ENCODE peak calls at places on chromosomes 5 and 9, in nine cellular contexts. P is OCI-LY7, E is heart right ventricle, F is pancreas, O is fibroblast of mammary gland, I is psoas muscle, W is stomach, Y is lower lobe of right lung, A is IMR-90. N is an unnamed sample.

GRCh38 chr5:151622367-151623097 is 31.4 kb upstream of the FAT2 start:
- DNase-seq in P (no peak), A (no peak), I (no peak), F (no peak), O (no peak), E (no peak), Y (no peak), W (no peak), N (peak)

GRCh38 chr5:20000416-20000815 is 12.4 kb upstream of the CDH18 start:
- DNase-seq in W (no peak), E (no peak), O (no peak), Y (no peak), F (no peak), P (no peak), I (no peak), A (no peak), N (no peak)

GRCh38 chr5:178984145-178985072 is 10.7 kb downstream of the GRM6 start:
- DNase-seq in A (no peak), I (no peak), F (no peak), O (no peak), W (no peak), Y (no peak), P (no peak), E (no peak), N (no peak)

GRCh38 chr5:26148569-26149107 is 889.7 kb downstream of the CDH9 start:
- DNase-seq in A (no peak), P (no peak), W (no peak), F (no peak), I (no peak), O (no peak), E (no peak), Y (peak), N (no peak)

GRCh38 chr5:169914766-169915165 is 65.5 kb downstream of the INSYN2B start:
- DNase-seq in W (no peak), P (no peak), Y (no peak), A (peak), I (no peak), E (no peak), F (no peak), O (peak), N (peak)

GRCh38 chr9:110479481-110479880 is 100.1 kb downstream of the SVEP1 start:
- DNase-seq in A (no peak), Y (no peak), F (no peak), E (no peak), I (no peak), P (no peak), W (no peak), O (no peak), N (no peak)

GRCh38 chr9:105066265-105066865 is 138.4 kb upstream of the ABCA1 start:
- DNase-seq in F (no peak), W (no peak), P (no peak), O (no peak), E (no peak), A (no peak), Y (no peak), I (peak), N (no peak)

GRCh38 chr5:13480834-13481233 is 463.7 kb downstream of the DNAH5 start:
- DNase-seq in W (no peak), O (no peak), I (no peak), P (no peak), A (no peak), F (no peak), Y (no peak), E (no peak), N (no peak)

GRCh38 chr5:68968426-68968825 is 125.4 kb upstream of the SLC30A5 start:
- DNase-seq in P (no peak), O (no peak), E (no peak), A (no peak), F (no peak), W (no peak), Y (no peak), I (no peak), N (no peak)

GRCh38 chr5:58761418-58761817 is 178.5 kb downstream of the RAB3C start:
- DNase-seq in Y (no peak), P (no peak), W (no peak), E (no peak), F (no peak), A (no peak), I (no peak), O (no peak), N (no peak)

GRCh38 chr9:124411514-124412227 is 3.6 kb downstream of the PSMB7 start:
- DNase-seq in O (peak), A (peak), W (no peak), E (no peak), Y (no peak), P (no peak), F (no peak), I (no peak), N (no peak)

DNA sequence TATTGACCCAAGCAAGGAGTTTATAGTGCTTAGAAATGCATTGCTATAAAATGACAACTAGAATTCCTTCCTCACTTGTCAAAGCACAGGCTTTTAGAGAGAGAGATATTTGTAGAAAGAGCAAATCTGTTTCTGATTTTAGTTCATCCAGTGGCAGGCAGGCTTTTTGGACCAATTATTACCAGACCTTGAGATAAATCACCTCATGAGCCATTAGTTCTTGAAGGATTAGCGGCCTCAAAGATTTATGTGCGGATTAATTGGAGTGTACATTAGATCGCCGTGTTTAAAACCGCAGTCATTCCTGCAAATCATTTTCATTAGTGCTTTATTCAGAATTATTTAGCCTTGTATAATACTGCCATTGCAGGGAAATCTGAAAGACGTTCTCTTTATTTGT is 28.9 kb upstream of the TJP2 start:
- DNase-seq in A (no peak), F (no peak), P (no peak), Y (no peak), I (no peak), O (peak), E (no peak), W (no peak), N (no peak)
- H3K4me3 ChIP-seq in A (no peak), F (no peak), P (no peak), Y (no peak), I (no peak), O (no peak), E (no peak), W (no peak), N (no peak)

DNA sequence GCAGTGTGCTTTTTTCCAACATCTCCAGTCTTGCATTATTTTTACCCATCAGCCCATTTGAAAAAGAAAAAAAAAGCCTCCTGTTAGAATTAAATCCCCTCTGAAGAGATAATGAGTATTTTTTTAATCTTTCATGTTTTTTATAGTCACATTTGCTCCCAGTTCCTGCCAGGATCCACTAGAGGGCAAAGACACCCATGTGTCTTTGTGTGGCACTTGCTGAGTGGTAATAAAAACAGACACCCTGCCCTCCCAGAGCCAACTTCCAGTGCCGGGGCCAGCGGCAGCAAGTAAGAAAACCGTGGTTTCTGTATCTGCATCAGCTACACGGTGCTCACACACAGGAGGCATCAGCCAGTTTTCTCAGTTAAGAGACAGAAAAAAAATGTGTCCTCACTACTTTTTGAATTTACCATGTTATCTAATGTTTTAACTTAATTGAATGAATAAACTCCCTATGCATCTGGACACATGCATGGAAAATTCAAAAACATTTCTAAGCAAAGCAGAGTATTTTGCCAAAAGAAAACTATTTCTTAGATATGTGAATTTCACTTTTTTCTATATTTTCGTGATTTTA is 70.2 kb upstream of the PLEKHG4B start:
- DNase-seq in O (peak), A (peak), F (no peak), I (no peak), E (no peak), W (no peak), Y (no peak), P (peak), N (peak)
- H3K4me3 ChIP-seq in O (no peak), A (no peak), F (no peak), I (no peak), E (no peak), W (no peak), Y (no peak), P (no peak), N (no peak)

GRCh38 chr5:137497396-137498290 is 1.5 kb downstream of the SPOCK1 start:
- DNase-seq in E (no peak), F (no peak), O (no peak), P (no peak), I (no peak), W (no peak), Y (no peak), A (no peak), N (no peak)

GRCh38 chr5:137498736-137499505 is at the start of gene SPOCK1:
- DNase-seq in P (peak), I (peak), W (peak), F (peak), Y (peak), E (peak), A (peak), O (peak), N (no peak)

GRCh38 chr5:137500616-137501225 is 1.6 kb upstream of the SPOCK1 start:
- DNase-seq in I (no peak), O (no peak), F (no peak), A (no peak), W (no peak), P (no peak), E (no peak), Y (no peak), N (no peak)

GRCh38 chr5:137498301-137498735 is 808 bp downstream of the SPOCK1 start:
- DNase-seq in F (peak), O (peak), W (no peak), P (no peak), A (no peak), Y (no peak), E (no peak), I (peak), N (no peak)

DNA sequence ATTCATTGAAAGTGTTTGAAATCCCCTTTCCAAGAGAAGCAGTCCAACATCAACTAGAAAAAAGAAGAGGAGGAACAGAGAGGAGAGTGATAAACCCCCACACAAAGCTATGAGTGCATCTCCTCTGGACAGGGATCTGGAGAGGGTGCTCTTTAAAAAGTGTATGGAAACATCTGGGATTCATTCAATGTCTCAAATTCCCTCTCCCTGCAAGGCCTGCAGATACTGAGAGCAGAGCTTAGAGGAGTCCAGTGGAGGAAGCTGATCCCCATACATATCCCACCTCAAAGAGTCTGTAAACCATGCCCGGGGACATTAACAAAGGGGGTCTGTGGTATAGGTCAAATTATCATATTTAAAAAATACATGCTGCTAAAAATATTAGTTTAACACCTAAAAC is 2.2 kb downstream of the SPOCK1 start:
- DNase-seq in I (no peak), A (no peak), W (no peak), P (no peak), O (peak), F (no peak), Y (no peak), E (no peak), N (no peak)
- H3K4me3 ChIP-seq in I (no peak), A (no peak), W (no peak), P (no peak), O (no peak), F (no peak), Y (no peak), E (no peak), N (no peak)

GRCh38 chr5:72954389-72954788 is 1.5 kb upstream of the FCHO2 start:
- DNase-seq in E (no peak), O (no peak), F (no peak), I (no peak), P (no peak), W (no peak), A (no peak), Y (no peak), N (no peak)
- H3K4me3 ChIP-seq in E (peak), O (no peak), F (peak), I (peak), P (no peak), W (no peak), A (no peak), Y (peak), N (no peak)

N was measured in DND-41.